ENCODE peak calls at places on chromosome 3, in ten cellular contexts. R is fibroblast of lung; X is bronchial epithelial cell; N is AG10803; C is body of pancreas; I is GM23248; B is GM13977; H is stimulated activated CD4-positive, alpha-beta T cell treated with anti-CD3 and anti-CD28 coated beads, Interleukin-1b, Interleukin-23, amount 100 ng/mL, for 24 hours; A is activated T-cell treated with anti-CD3 and anti-CD28 coated beads for 24 hours; O is activated CD4-positive, alpha-beta T cell treated with anti-CD3 and anti-CD28 coated beads for 36 hours. Y is an unnamed sample.

GRCh38 chr3:30631237-30631961 is 25.0 kb downstream of the TGFBR2 start:
- DNase-seq in R (peak; percentile 65), X (no peak), N (no peak), C (no peak), I (peak; percentile 42), B (no peak), H (no peak), A (no peak), O (peak; percentile 81), Y (no peak)

GRCh38 chr3:65902304-65902793 is 136.4 kb downstream of the MAGI1 start:
- DNase-seq in R (peak; percentile 6), X (peak; percentile 79), N (no peak), C (no peak), I (no peak), B (no peak), H (no peak), A (no peak), O (no peak), Y (no peak)

GRCh38 chr3:160879859-160880258 is 123.8 kb downstream of the PPM1L start:
- DNase-seq in R (no peak), X (no peak), N (no peak), C (no peak), I (no peak), B (no peak), H (no peak), A (no peak), O (no peak), Y (no peak)

GRCh38 chr3:172688588-172688987 is 22.3 kb downstream of the NCEH1 start:
- DNase-seq in R (no peak), X (no peak), N (no peak), C (no peak), I (no peak), B (no peak), H (no peak), A (no peak), O (no peak), Y (no peak)

GRCh38 chr3:49998326-49998725 is 58.4 kb downstream of the RBM6 start:
- DNase-seq in R (peak; percentile 55), X (peak; percentile 67), N (peak; percentile 25), C (no peak), I (peak; percentile 54), B (no peak), H (no peak), A (no peak), O (no peak), Y (no peak)

GRCh38 chr3:73018790-73019441 is 22.3 kb downstream of the PPP4R2 start:
- DNase-seq in R (no peak), X (no peak), N (no peak), C (no peak), I (peak; percentile 37), B (no peak), H (no peak), A (no peak), O (no peak), Y (no peak)

GRCh38 chr3:128276151-128276445 is 122.8 kb downstream of the EEFSEC start:
- DNase-seq in R (peak; percentile 14), X (no peak), N (no peak), C (no peak), I (no peak), B (no peak), H (no peak), A (no peak), O (no peak), Y (no peak)

GRCh38 chr3:67067251-67067650 is 69.1 kb downstream of the KBTBD8 start:
- DNase-seq in R (no peak), X (no peak), N (no peak), C (no peak), I (no peak), B (no peak), H (no peak), A (no peak), O (no peak), Y (no peak)

GRCh38 chr3:156460206-156460609 is 94.7 kb downstream of the SSR3 start:
- DNase-seq in R (no peak), X (no peak), N (no peak), C (no peak), I (no peak), B (no peak), H (no peak), A (no peak), O (no peak), Y (no peak)

GRCh38 chr3:51962854-51963530 is 4.3 kb downstream of the PCBP4 start:
- DNase-seq in R (no peak), X (no peak), N (no peak), C (no peak), I (no peak), B (no peak), H (no peak), A (no peak), O (no peak), Y (no peak)

GRCh38 chr3:184663756-184664155 is 48.1 kb downstream of the MAGEF1 start:
- DNase-seq in R (peak; percentile 34), X (no peak), N (peak; percentile 75), C (no peak), I (peak; percentile 54), B (no peak), H (no peak), A (no peak), O (no peak), Y (no peak)

GRCh38 chr3:159632124-159632523 is 356.5 kb upstream of the IL12A start:
- DNase-seq in R (no peak), X (no peak), N (no peak), C (no peak), I (no peak), B (no peak), H (no peak), A (no peak), O (no peak), Y (no peak)

GRCh38 chr3:86519819-86520218 is 471.1 kb downstream of the VGLL3 start:
- DNase-seq in R (no peak), X (no peak), N (no peak), C (no peak), I (no peak), B (no peak), H (no peak), A (no peak), O (no peak), Y (no peak)

GRCh38 chr3:115071611-115072010 is 75.5 kb downstream of the ZBTB20 start:
- DNase-seq in R (peak; percentile 85), X (no peak), N (peak; percentile 90), C (no peak), I (peak; percentile 91), B (no peak), H (no peak), A (no peak), O (no peak), Y (no peak)

GRCh38 chr3:194554488-194555098 is 67.8 kb upstream of the ATP13A3 start:
- DNase-seq in R (peak; percentile 48), X (no peak), N (no peak), C (no peak), I (no peak), B (no peak), H (no peak), A (no peak), O (no peak), Y (no peak)

GRCh38 chr3:145952541-145952940 is 208.4 kb downstream of the PLOD2 start:
- DNase-seq in R (peak; percentile 99), X (peak; percentile 70), N (peak; percentile 97), C (no peak), I (peak; percentile 84), B (no peak), H (no peak), A (no peak), O (no peak), Y (no peak)

GRCh38 chr3:179454887-179455286 is 3.6 kb upstream of the GNB4 start:
- DNase-seq in R (peak; percentile 18), X (peak; percentile 63), N (no peak), C (no peak), I (peak; percentile 47), B (no peak), H (no peak), A (no peak), O (no peak), Y (no peak)

GRCh38 chr3:160052385-160053047 is 63.9 kb downstream of the IL12A start:
- DNase-seq in R (peak; percentile 59), X (no peak), N (peak; percentile 13), C (peak; percentile 30), I (peak; percentile 11), B (no peak), H (no peak), A (no peak), O (no peak), Y (no peak)

GRCh38 chr3:173652093-173652492 is 254.5 kb downstream of the NLGN1 start:
- DNase-seq in R (peak; percentile 42), X (no peak), N (no peak), C (no peak), I (peak; percentile 8), B (no peak), H (no peak), A (no peak), O (no peak), Y (no peak)

GRCh38 chr3:14522129-14522691 is 17.9 kb downstream of the GRIP2 start:
- DNase-seq in R (no peak), X (no peak), N (no peak), C (no peak), I (no peak), B (no peak), H (no peak), A (no peak), O (no peak), Y (peak; percentile 84)

GRCh38 chr3:81311321-81311720 is 450.1 kb downstream of the GBE1 start:
- DNase-seq in R (no peak), X (no peak), N (no peak), C (no peak), I (no peak), B (no peak), H (no peak), A (no peak), O (no peak), Y (no peak)

GRCh38 chr3:115228266-115228665 is 81.2 kb upstream of the ZBTB20 start:
- DNase-seq in R (peak; percentile 10), X (no peak), N (no peak), C (no peak), I (no peak), B (no peak), H (no peak), A (no peak), O (no peak), Y (no peak)

GRCh38 chr3:188006726-188007393 is 147.1 kb upstream of the LPP start:
- DNase-seq in R (no peak), X (peak; percentile 74), N (no peak), C (no peak), I (peak; percentile 1), B (no peak), H (no peak), A (no peak), O (peak; percentile 28), Y (no peak)

GRCh38 chr3:21705769-21706168 is 45.2 kb downstream of the ZNF385D start:
- DNase-seq in R (peak; percentile 90), X (peak; percentile 90), N (peak; percentile 86), C (peak; percentile 58), I (peak; percentile 95), B (no peak), H (no peak), A (no peak), O (no peak), Y (peak; percentile 86)